ENCODE peak calls at places on chromosomes 12 and 14, in eight cellular contexts. X, R, I, O, K, G, P and L are unnamed samples.

GRCh38 chr12:92396647-92397258 is 251.1 kb upstream of the BTG1 start:
- DNase-seq in X (no peak), R (no peak), I (no peak), O (peak), K (peak), G (no peak), P (no peak), L (no peak)

GRCh38 chr12:58087428-58088117 is 146.2 kb downstream of the ATP23 start:
- DNase-seq in X (no peak), R (peak), I (no peak), O (no peak), K (no peak), G (no peak), P (peak), L (no peak)

GRCh38 chr14:30610719-30611388 is 11.3 kb upstream of the SCFD1 start:
- DNase-seq in X (peak), R (no peak), I (peak), O (no peak), K (peak), G (no peak), P (no peak), L (peak)

GRCh38 chr12:103880299-103881142 is 39.5 kb upstream of the NT5DC3 start:
- DNase-seq in X (no peak), R (no peak), I (peak), O (no peak), K (no peak), G (no peak), P (no peak), L (peak)

GRCh38 chr14:91870001-91870400 is 2.7 kb upstream of the TC2N start:
- DNase-seq in X (peak), R (no peak), I (peak), O (no peak), K (no peak), G (peak), P (no peak), L (no peak)

GRCh38 chr12:100141998-100142850 is 450 bp downstream of the BLTP3B start:
- DNase-seq in X (peak), R (peak), I (peak), O (peak), K (no peak), G (peak), P (peak), L (peak)

GRCh38 chr14:70887207-70888150 is 19.8 kb upstream of the PCNX1 start:
- DNase-seq in X (no peak), R (no peak), I (no peak), O (peak), K (peak), G (no peak), P (no peak), L (no peak)

GRCh38 chr12:50551866-50552265 is 47.1 kb downstream of the DIP2B start:
- DNase-seq in X (no peak), R (no peak), I (no peak), O (no peak), K (no peak), G (no peak), P (no peak), L (no peak)

GRCh38 chr12:76030378-76031080 is 1.0 kb downstream of the PHLDA1 start:
- DNase-seq in X (peak), R (peak), I (peak), O (no peak), K (peak), G (peak), P (peak), L (peak)

GRCh38 chr12:106086696-106087095 is 52.1 kb downstream of the NUAK1 start:
- DNase-seq in X (no peak), R (no peak), I (no peak), O (no peak), K (no peak), G (no peak), P (no peak), L (no peak)

GRCh38 chr12:109255377-109255776 is 53.7 kb downstream of the FOXN4 start:
- DNase-seq in X (no peak), R (peak), I (peak), O (peak), K (peak), G (no peak), P (no peak), L (no peak)

GRCh38 chr12:90260136-90260535 is 551.5 kb upstream of the ATP2B1 start:
- DNase-seq in X (no peak), R (no peak), I (no peak), O (no peak), K (no peak), G (no peak), P (no peak), L (no peak)

GRCh38 chr12:105100207-105100985 is 7.1 kb upstream of the WASHC4 start:
- DNase-seq in X (no peak), R (no peak), I (no peak), O (peak), K (peak), G (no peak), P (no peak), L (no peak)

GRCh38 chr12:40903040-40903439 is 210.8 kb downstream of the CNTN1 start:
- DNase-seq in X (no peak), R (no peak), I (no peak), O (no peak), K (no peak), G (no peak), P (no peak), L (no peak)

GRCh38 chr14:97707603-97708002 is 910.4 kb downstream of the VRK1 start:
- DNase-seq in X (no peak), R (no peak), I (peak), O (no peak), K (no peak), G (no peak), P (no peak), L (no peak)

GRCh38 chr12:84136862-84137367 is 775.7 kb downstream of the SLC6A15 start:
- DNase-seq in X (no peak), R (no peak), I (no peak), O (peak), K (peak), G (no peak), P (no peak), L (no peak)

GRCh38 chr14:94174622-94175402 is 690 bp downstream of the PPP4R4 start:
- DNase-seq in X (no peak), R (peak), I (no peak), O (no peak), K (no peak), G (peak), P (no peak), L (no peak)

GRCh38 chr12:79689041-79689476 is 1.7 kb downstream of the PAWR start:
- DNase-seq in X (no peak), R (no peak), I (no peak), O (no peak), K (peak), G (no peak), P (no peak), L (no peak)

GRCh38 chr14:38208825-38209562 is 1.3 kb downstream of the SSTR1 start:
- DNase-seq in X (no peak), R (peak), I (peak), O (peak), K (peak), G (peak), P (peak), L (peak)

GRCh38 chr12:56836800-56837663 is 73.9 kb downstream of the HSD17B6 start:
- DNase-seq in X (peak), R (no peak), I (peak), O (peak), K (peak), G (no peak), P (no peak), L (no peak)

GRCh38 chr12:32423598-32423997 is 24.2 kb downstream of the FGD4 start:
- DNase-seq in X (no peak), R (no peak), I (no peak), O (no peak), K (no peak), G (no peak), P (no peak), L (no peak)

GRCh38 chr14:80940146-80940545 is 1.4 kb downstream of the CEP128 start:
- DNase-seq in X (no peak), R (no peak), I (peak), O (no peak), K (no peak), G (no peak), P (no peak), L (no peak)

GRCh38 chr12:105418232-105418631 is 87.7 kb downstream of the C12orf75 start:
- DNase-seq in X (no peak), R (no peak), I (no peak), O (peak), K (peak), G (no peak), P (no peak), L (no peak)

GRCh38 chr12:114186241-114187002 is 219.5 kb downstream of the TBX5 start:
- DNase-seq in X (no peak), R (peak), I (no peak), O (no peak), K (no peak), G (no peak), P (no peak), L (no peak)

GRCh38 chr12:101567918-101568317 is 26.9 kb upstream of the MYBPC1 start:
- DNase-seq in X (no peak), R (no peak), I (no peak), O (no peak), K (no peak), G (no peak), P (no peak), L (no peak)

GRCh38 chr12:45730842-45731336 is 1.4 kb downstream of the ARID2 start:
- DNase-seq in X (no peak), R (no peak), I (peak), O (no peak), K (peak), G (no peak), P (no peak), L (no peak)

GRCh38 chr12:2287589-2287988 is 234.8 kb downstream of the CACNA1C start:
- DNase-seq in X (no peak), R (no peak), I (no peak), O (no peak), K (no peak), G (no peak), P (no peak), L (no peak)

GRCh38 chr12:8154526-8154925 is 2.3 kb upstream of the ZNF705A start:
- DNase-seq in X (no peak), R (no peak), I (no peak), O (no peak), K (no peak), G (no peak), P (no peak), L (no peak)

GRCh38 chr12:84919271-84919670 is 6.7 kb upstream of the SLC6A15 start:
- DNase-seq in X (no peak), R (no peak), I (no peak), O (peak), K (peak), G (no peak), P (no peak), L (no peak)

GRCh38 chr12:45232771-45233372 is 17.0 kb downstream of the ANO6 start:
- DNase-seq in X (no peak), R (no peak), I (peak), O (peak), K (peak), G (no peak), P (no peak), L (no peak)

GRCh38 chr12:30794591-30795409 is 40.0 kb upstream of the CAPRIN2 start:
- DNase-seq in X (no peak), R (no peak), I (peak), O (peak), K (peak), G (no peak), P (no peak), L (no peak)

DNA sequence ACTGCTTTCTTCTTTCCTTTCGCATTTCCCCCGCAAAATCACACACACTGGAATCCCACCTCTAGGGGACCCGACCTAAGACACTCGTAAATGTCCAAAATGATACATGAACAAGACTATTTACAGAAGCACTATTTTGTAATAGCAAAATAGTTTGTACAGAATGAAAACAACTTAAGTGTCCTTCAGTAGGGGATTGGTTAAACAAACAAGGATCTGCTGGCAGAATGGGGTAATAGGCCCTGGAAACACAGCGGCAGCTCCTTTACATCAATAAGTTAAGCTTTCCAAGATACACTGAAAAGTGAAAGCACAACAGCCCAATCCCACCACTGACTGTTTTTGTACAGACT is 48.8 kb downstream of the LTBP2 start:
- DNase-seq in X (no peak), R (no peak), I (no peak), O (peak), K (peak), G (no peak), P (no peak), L (no peak)
- TF ChIP-seq CTCF in X (no peak), R (no peak), I (no peak), O (no peak), K (no peak), G (no peak), P (no peak), L (no peak)

GRCh38 chr14:75724414-75725204 is 63.6 kb downstream of the TTLL5 start:
- DNase-seq in X (no peak), R (no peak), I (no peak), O (no peak), K (peak), G (no peak), P (no peak), L (peak)

GRCh38 chr14:75726326-75726725 is 65.3 kb downstream of the TTLL5 start:
- DNase-seq in X (no peak), R (no peak), I (no peak), O (no peak), K (no peak), G (no peak), P (no peak), L (no peak)

GRCh38 chr14:75723716-75724115 is 62.7 kb downstream of the TTLL5 start:
- DNase-seq in X (no peak), R (no peak), I (no peak), O (no peak), K (peak), G (no peak), P (no peak), L (no peak)

GRCh38 chr14:75727124-75727523 is 66.1 kb downstream of the TTLL5 start:
- DNase-seq in X (no peak), R (no peak), I (no peak), O (no peak), K (no peak), G (no peak), P (no peak), L (no peak)

GRCh38 chr14:75725481-75725880 is 64.4 kb downstream of the TTLL5 start:
- DNase-seq in X (no peak), R (no peak), I (no peak), O (no peak), K (peak), G (no peak), P (no peak), L (no peak)
- TF ChIP-seq CTCF in X (no peak), R (no peak), I (no peak), O (no peak), K (no peak), G (no peak), P (no peak), L (no peak)

DNA sequence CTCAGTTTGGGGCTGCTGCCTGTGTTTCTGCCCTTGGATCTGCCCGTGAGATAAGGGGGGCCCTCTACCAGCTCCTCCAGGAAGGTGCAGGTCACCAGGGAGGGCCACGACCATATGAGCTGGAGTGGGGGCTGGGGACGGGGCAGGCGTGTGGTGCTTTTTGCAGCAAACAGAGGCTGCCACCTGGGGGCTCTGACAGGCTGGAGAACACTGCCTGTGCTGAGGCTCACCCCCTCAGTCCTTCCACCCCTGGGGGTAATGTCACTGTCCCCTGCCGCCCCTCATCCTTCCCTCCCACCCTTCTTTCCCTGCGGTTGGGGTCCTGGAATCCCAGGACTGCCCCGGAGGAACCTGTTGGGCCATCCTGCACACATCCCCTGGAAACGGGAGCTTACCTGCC is 3.2 kb downstream of the PLD4 start:
- DNase-seq in X (no peak), R (no peak), I (no peak), O (no peak), K (no peak), G (no peak), P (no peak), L (no peak)
- TF ChIP-seq CTCF in X (no peak), R (no peak), I (no peak), O (no peak), K (no peak), G (no peak), P (no peak), L (no peak)

DNA sequence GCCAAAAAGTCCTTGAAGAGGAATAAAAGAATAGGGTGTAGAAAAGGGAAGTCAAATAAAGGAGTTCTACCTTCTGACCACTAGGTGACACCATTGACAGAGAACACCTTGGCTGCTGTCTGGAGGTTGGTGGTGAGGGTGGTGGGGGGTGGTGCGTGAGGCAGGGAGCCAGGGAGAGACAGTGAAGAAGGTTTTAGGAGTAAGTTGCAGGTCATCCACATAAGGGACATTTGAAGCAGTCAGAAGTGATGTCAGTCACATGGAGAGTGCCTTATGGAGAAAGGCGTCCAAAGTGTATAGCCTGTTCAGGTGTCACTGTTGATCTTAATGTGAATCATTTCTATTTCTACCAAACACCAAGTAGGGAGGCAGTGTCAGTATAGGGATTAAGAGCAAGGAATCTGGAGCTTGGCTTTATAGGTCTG is 279.3 kb upstream of the DDHD1 start:
- DNase-seq in X (no peak), R (peak), I (no peak), O (peak), K (peak), G (peak), P (no peak), L (peak)
- TF ChIP-seq CTCF in X (no peak), R (peak), I (peak), O (peak), K (peak), G (peak), P (peak), L (peak)

GRCh38 chr12:123270380-123271181 is 1.1 kb downstream of the CDK2AP1 start:
- DNase-seq in X (no peak), R (peak), I (peak), O (peak), K (no peak), G (peak), P (peak), L (peak)

GRCh38 chr12:123269980-123270379 is 1.7 kb downstream of the CDK2AP1 start:
- DNase-seq in X (no peak), R (peak), I (no peak), O (no peak), K (peak), G (no peak), P (no peak), L (peak)

GRCh38 chr12:123267991-123268843 is 3.4 kb downstream of the CDK2AP1 start:
- DNase-seq in X (no peak), R (no peak), I (no peak), O (no peak), K (no peak), G (peak), P (peak), L (no peak)

GRCh38 chr12:123268850-123269249 is 2.8 kb downstream of the CDK2AP1 start:
- DNase-seq in X (no peak), R (no peak), I (no peak), O (no peak), K (no peak), G (no peak), P (peak), L (no peak)

DNA sequence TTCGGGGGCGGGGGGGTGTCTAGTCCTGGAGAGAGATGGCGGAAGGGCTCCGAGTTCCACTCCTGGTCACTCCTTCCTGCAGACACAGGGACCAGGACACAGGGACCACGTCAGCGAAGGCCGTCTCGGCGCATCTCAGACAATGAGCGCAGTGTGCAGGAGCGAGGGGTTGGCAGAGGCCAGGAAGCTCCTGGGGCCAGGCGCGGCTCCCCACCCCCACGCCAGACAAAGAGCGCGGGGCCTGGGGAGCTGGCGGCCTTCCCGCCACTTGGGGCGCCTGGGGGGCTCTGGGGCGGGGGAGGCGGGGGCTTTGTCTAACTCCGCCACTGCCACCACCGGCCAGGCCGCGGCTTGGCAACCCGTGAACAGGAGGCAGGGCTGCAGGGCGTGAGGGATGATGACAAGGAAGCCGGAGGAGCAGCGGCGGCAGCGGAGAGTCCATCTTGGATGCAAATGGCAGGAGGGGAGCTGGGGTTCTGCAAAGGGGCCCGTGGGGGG is 2.2 kb downstream of the CDK2AP1 start:
- DNase-seq in X (no peak), R (peak), I (peak), O (peak), K (peak), G (peak), P (peak), L (peak)
- TF ChIP-seq CTCF in X (no peak), R (peak), I (peak), O (no peak), K (no peak), G (no peak), P (no peak), L (no peak)

GRCh38 chr12:121791671-121792496 is 1.6 kb downstream of the RHOF start:
- DNase-seq in X (no peak), R (no peak), I (peak), O (no peak), K (no peak), G (no peak), P (no peak), L (no peak)

GRCh38 chr12:121793836-121794531 is 496 bp upstream of the RHOF start:
- DNase-seq in X (peak), R (peak), I (peak), O (peak), K (peak), G (peak), P (peak), L (peak)

GRCh38 chr12:121792607-121793500 is 634 bp downstream of the RHOF start:
- DNase-seq in X (peak), R (no peak), I (peak), O (no peak), K (no peak), G (peak), P (peak), L (peak)

GRCh38 chr12:121794532-121795028 is 1.1 kb upstream of the RHOF start:
- DNase-seq in X (no peak), R (no peak), I (no peak), O (no peak), K (no peak), G (peak), P (peak), L (no peak)

DNA sequence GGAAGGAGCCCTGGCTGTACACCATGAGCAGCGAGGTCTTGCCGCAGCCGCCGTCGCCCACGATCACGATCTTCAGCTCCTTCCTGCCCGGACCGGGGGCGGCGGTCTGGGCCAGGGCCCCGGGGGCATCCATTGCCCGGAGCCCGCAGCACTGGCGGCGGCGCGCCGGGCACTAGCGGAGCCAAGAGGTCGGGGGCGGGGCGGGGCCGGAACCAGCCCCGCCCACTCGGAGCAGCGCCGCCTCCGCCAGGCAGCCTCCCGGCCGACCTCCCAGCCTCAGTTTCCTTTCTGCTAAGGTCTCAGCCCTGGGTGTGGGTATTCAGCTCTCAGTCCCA is at the start of gene RHOF:
- DNase-seq in X (peak), R (peak), I (no peak), O (no peak), K (no peak), G (peak), P (peak), L (peak)
- TF ChIP-seq CTCF in X (no peak), R (no peak), I (no peak), O (no peak), K (no peak), G (no peak), P (no peak), L (no peak)